ENCODE peak calls at places on chromosomes 12 and 14, in seven cellular contexts. One of them, this sample, is unnamed.
A peak's percentile ranks its signal among the peaks of the same experiment; 100 is the strongest.

GRCh38 chr12:127548123-127548553 is 718.8 kb upstream of the TMEM132C start:
- DNase-seq in heart right ventricle: no peak
- DNase-seq in mesendoderm: no peak
- DNase-seq in psoas muscle: no peak
- DNase-seq in naive thymus-derived CD4-positive, alpha-beta T cell: no peak
- DNase-seq in HCT116: no peak
- DNase-seq in spleen: no peak
- DNase-seq in this sample: peak; percentile 13

GRCh38 chr14:90383731-90384542 is 12.9 kb upstream of the CALM1 start:
- DNase-seq in heart right ventricle: peak; percentile 57
- DNase-seq in mesendoderm: peak; percentile 87
- DNase-seq in psoas muscle: peak; percentile 58
- DNase-seq in naive thymus-derived CD4-positive, alpha-beta T cell: peak; percentile 67
- DNase-seq in HCT116: no peak
- DNase-seq in spleen: peak; percentile 90
- DNase-seq in this sample: no peak

GRCh38 chr12:107622005-107622404 is 63.6 kb upstream of the PWP1 start:
- DNase-seq in heart right ventricle: no peak
- DNase-seq in mesendoderm: peak; percentile 69
- DNase-seq in psoas muscle: no peak
- DNase-seq in naive thymus-derived CD4-positive, alpha-beta T cell: no peak
- DNase-seq in HCT116: peak; percentile 42
- DNase-seq in spleen: no peak
- DNase-seq in this sample: no peak

GRCh38 chr12:84506317-84506716 is 406.3 kb downstream of the SLC6A15 start:
- DNase-seq in heart right ventricle: no peak
- DNase-seq in mesendoderm: no peak
- DNase-seq in psoas muscle: no peak
- DNase-seq in naive thymus-derived CD4-positive, alpha-beta T cell: no peak
- DNase-seq in HCT116: no peak
- DNase-seq in spleen: no peak
- DNase-seq in this sample: no peak

GRCh38 chr14:78153069-78153351 is 17.2 kb upstream of the NRXN3 start:
- DNase-seq in heart right ventricle: no peak
- DNase-seq in mesendoderm: no peak
- DNase-seq in psoas muscle: no peak
- DNase-seq in naive thymus-derived CD4-positive, alpha-beta T cell: no peak
- DNase-seq in HCT116: no peak
- DNase-seq in spleen: no peak
- DNase-seq in this sample: no peak

GRCh38 chr12:44446181-44446580 is 429.9 kb downstream of the NELL2 start:
- DNase-seq in heart right ventricle: no peak
- DNase-seq in mesendoderm: peak; percentile 14
- DNase-seq in psoas muscle: no peak
- DNase-seq in naive thymus-derived CD4-positive, alpha-beta T cell: no peak
- DNase-seq in HCT116: no peak
- DNase-seq in spleen: no peak
- DNase-seq in this sample: no peak

GRCh38 chr12:3594966-3595365 is 104.0 kb downstream of the PRMT8 start:
- DNase-seq in heart right ventricle: no peak
- DNase-seq in mesendoderm: no peak
- DNase-seq in psoas muscle: no peak
- DNase-seq in naive thymus-derived CD4-positive, alpha-beta T cell: no peak
- DNase-seq in HCT116: no peak
- DNase-seq in spleen: peak; percentile 51
- DNase-seq in this sample: no peak

GRCh38 chr12:57187222-57188089 is 29.1 kb upstream of the NXPH4 start:
- DNase-seq in heart right ventricle: no peak
- DNase-seq in mesendoderm: no peak
- DNase-seq in psoas muscle: no peak
- DNase-seq in naive thymus-derived CD4-positive, alpha-beta T cell: no peak
- DNase-seq in HCT116: no peak
- DNase-seq in spleen: no peak
- DNase-seq in this sample: no peak

GRCh38 chr12:4449862-4450222 is 4.2 kb upstream of the FGF6 start:
- DNase-seq in heart right ventricle: no peak
- DNase-seq in mesendoderm: no peak
- DNase-seq in psoas muscle: no peak
- DNase-seq in naive thymus-derived CD4-positive, alpha-beta T cell: no peak
- DNase-seq in HCT116: no peak
- DNase-seq in spleen: no peak
- DNase-seq in this sample: peak; percentile 25

GRCh38 chr14:23118506-23119361 is at the start of gene CEBPE:
- DNase-seq in heart right ventricle: no peak
- DNase-seq in mesendoderm: no peak
- DNase-seq in psoas muscle: no peak
- DNase-seq in naive thymus-derived CD4-positive, alpha-beta T cell: no peak
- DNase-seq in HCT116: no peak
- DNase-seq in spleen: peak; percentile 79
- DNase-seq in this sample: no peak

GRCh38 chr12:90079811-90080210 is 371.2 kb upstream of the ATP2B1 start:
- DNase-seq in heart right ventricle: no peak
- DNase-seq in mesendoderm: peak; percentile 68
- DNase-seq in psoas muscle: no peak
- DNase-seq in naive thymus-derived CD4-positive, alpha-beta T cell: no peak
- DNase-seq in HCT116: no peak
- DNase-seq in spleen: no peak
- DNase-seq in this sample: no peak

GRCh38 chr14:57761800-57762199 is 104.1 kb downstream of the SLC35F4 start:
- DNase-seq in heart right ventricle: no peak
- DNase-seq in mesendoderm: peak; percentile 42
- DNase-seq in psoas muscle: no peak
- DNase-seq in naive thymus-derived CD4-positive, alpha-beta T cell: no peak
- DNase-seq in HCT116: no peak
- DNase-seq in spleen: no peak
- DNase-seq in this sample: no peak

GRCh38 chr12:6036509-6036908 is 88.0 kb downstream of the VWF start:
- DNase-seq in heart right ventricle: no peak
- DNase-seq in mesendoderm: no peak
- DNase-seq in psoas muscle: no peak
- DNase-seq in naive thymus-derived CD4-positive, alpha-beta T cell: no peak
- DNase-seq in HCT116: no peak
- DNase-seq in spleen: no peak
- DNase-seq in this sample: no peak

GRCh38 chr12:45034861-45035265 is 16.0 kb downstream of the DBX2 start:
- DNase-seq in heart right ventricle: no peak
- DNase-seq in mesendoderm: peak; percentile 5
- DNase-seq in psoas muscle: no peak
- DNase-seq in naive thymus-derived CD4-positive, alpha-beta T cell: no peak
- DNase-seq in HCT116: no peak
- DNase-seq in spleen: no peak
- DNase-seq in this sample: no peak

GRCh38 chr12:113766880-113767878 is 198.9 kb downstream of the RBM19 start:
- DNase-seq in heart right ventricle: no peak
- DNase-seq in mesendoderm: peak; percentile 91
- DNase-seq in psoas muscle: no peak
- DNase-seq in naive thymus-derived CD4-positive, alpha-beta T cell: no peak
- DNase-seq in HCT116: no peak
- DNase-seq in spleen: no peak
- DNase-seq in this sample: peak; percentile 49

GRCh38 chr14:92970233-92970625 is 47.3 kb downstream of the CHGA start:
- DNase-seq in heart right ventricle: no peak
- DNase-seq in mesendoderm: no peak
- DNase-seq in psoas muscle: peak; percentile 2
- DNase-seq in naive thymus-derived CD4-positive, alpha-beta T cell: no peak
- DNase-seq in HCT116: no peak
- DNase-seq in spleen: peak; percentile 63
- DNase-seq in this sample: no peak
- H3K27ac ChIP-seq in heart right ventricle: no peak overlapping the region
- H3K27ac ChIP-seq in mesendoderm: no peak overlapping the region
- H3K27ac ChIP-seq in psoas muscle: no peak overlapping the region
- H3K27ac ChIP-seq in naive thymus-derived CD4-positive, alpha-beta T cell: no peak overlapping the region
- H3K27ac ChIP-seq in HCT116: no peak overlapping the region
- H3K27ac ChIP-seq in spleen: no peak overlapping the region
- H3K27ac ChIP-seq in this sample: no peak overlapping the region

GRCh38 chr12:75481013-75481705 is 604 bp downstream of the GLIPR1 start:
- DNase-seq in heart right ventricle: no peak
- DNase-seq in mesendoderm: no peak
- DNase-seq in psoas muscle: no peak
- DNase-seq in naive thymus-derived CD4-positive, alpha-beta T cell: no peak
- DNase-seq in HCT116: no peak
- DNase-seq in spleen: no peak
- DNase-seq in this sample: no peak

GRCh38 chr12:75483411-75483810 is 2.9 kb downstream of the GLIPR1 start:
- DNase-seq in heart right ventricle: no peak
- DNase-seq in mesendoderm: peak; percentile 18
- DNase-seq in psoas muscle: no peak
- DNase-seq in naive thymus-derived CD4-positive, alpha-beta T cell: no peak
- DNase-seq in HCT116: no peak
- DNase-seq in spleen: no peak
- DNase-seq in this sample: no peak

GRCh38 chr12:75482636-75483035 is 2.1 kb downstream of the GLIPR1 start:
- DNase-seq in heart right ventricle: no peak
- DNase-seq in mesendoderm: no peak
- DNase-seq in psoas muscle: no peak
- DNase-seq in naive thymus-derived CD4-positive, alpha-beta T cell: no peak
- DNase-seq in HCT116: no peak
- DNase-seq in spleen: no peak
- DNase-seq in this sample: no peak

GRCh38 chr12:75480469-75480949 is at the start of gene GLIPR1:
- DNase-seq in heart right ventricle: peak; percentile 65
- DNase-seq in mesendoderm: peak; percentile 62
- DNase-seq in psoas muscle: peak; percentile 76
- DNase-seq in naive thymus-derived CD4-positive, alpha-beta T cell: peak; percentile 65
- DNase-seq in HCT116: no peak
- DNase-seq in spleen: peak; percentile 90
- DNase-seq in this sample: peak; percentile 95

GRCh38 chr12:75481774-75482173 is 1.2 kb downstream of the GLIPR1 start:
- DNase-seq in heart right ventricle: no peak
- DNase-seq in mesendoderm: no peak
- DNase-seq in psoas muscle: no peak
- DNase-seq in naive thymus-derived CD4-positive, alpha-beta T cell: no peak
- DNase-seq in HCT116: no peak
- DNase-seq in spleen: no peak
- DNase-seq in this sample: peak; percentile 55
- H3K4me3 ChIP-seq in heart right ventricle: peak overlapping the region; percentile 33
- H3K4me3 ChIP-seq in mesendoderm: no peak overlapping the region
- H3K4me3 ChIP-seq in psoas muscle: peak overlapping the region; percentile 62
- H3K4me3 ChIP-seq in naive thymus-derived CD4-positive, alpha-beta T cell: peak overlapping the region; percentile 82
- H3K4me3 ChIP-seq in HCT116: no peak overlapping the region
- H3K4me3 ChIP-seq in spleen: peak overlapping the region; percentile 50
- H3K4me3 ChIP-seq in this sample: peak overlapping the region; percentile 67

DNA sequence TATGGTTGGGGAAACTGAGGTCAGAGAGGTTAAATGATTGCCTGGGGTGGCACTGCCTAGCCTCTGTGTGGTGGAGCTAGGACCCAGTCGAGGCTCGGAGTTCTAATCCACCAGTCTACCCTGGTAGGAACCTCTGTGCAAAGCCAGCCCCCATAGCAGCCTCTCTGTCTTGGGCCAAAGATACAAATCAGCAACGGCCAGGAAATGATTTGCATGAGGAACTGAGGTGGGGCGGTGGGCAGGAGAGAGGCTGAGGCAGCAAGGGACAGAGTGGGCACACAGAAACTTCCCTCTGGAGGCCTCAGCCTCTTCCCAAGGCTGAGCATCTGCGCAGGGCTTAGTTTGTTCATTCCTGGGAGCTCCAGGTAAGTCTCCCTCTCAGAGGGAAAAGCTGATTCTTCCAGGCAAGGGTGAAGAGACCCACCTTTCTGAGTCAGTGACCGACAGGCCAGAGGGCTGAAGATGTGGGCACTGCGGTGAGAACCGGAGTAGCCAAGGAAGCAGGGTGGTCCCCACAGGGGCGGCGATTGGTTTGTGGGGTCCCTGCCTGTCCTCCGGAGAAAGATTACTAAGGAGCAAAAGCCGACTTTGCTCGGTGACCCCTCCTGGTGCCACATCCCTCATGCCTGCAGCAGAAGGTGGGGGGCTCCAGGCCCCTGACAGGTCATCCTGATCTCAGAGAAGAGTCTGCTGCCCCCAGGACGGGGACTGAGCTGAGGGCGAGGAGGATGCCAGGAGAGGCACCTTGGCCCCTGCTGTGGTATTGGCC is 134.6 kb downstream of the CACNA1C start:
- DNase-seq in heart right ventricle: no peak
- DNase-seq in mesendoderm: no peak
- DNase-seq in psoas muscle: no peak
- DNase-seq in naive thymus-derived CD4-positive, alpha-beta T cell: no peak
- DNase-seq in HCT116: no peak
- DNase-seq in spleen: no peak
- DNase-seq in this sample: no peak
- H3K27ac ChIP-seq in heart right ventricle: no peak overlapping the region
- H3K27ac ChIP-seq in mesendoderm: no peak overlapping the region
- H3K27ac ChIP-seq in psoas muscle: no peak overlapping the region
- H3K27ac ChIP-seq in naive thymus-derived CD4-positive, alpha-beta T cell: no peak overlapping the region
- H3K27ac ChIP-seq in HCT116: no peak overlapping the region
- H3K27ac ChIP-seq in spleen: no peak overlapping the region
- H3K27ac ChIP-seq in this sample: no peak overlapping the region

GRCh38 chr12:47902131-47902639 is 2.6 kb downstream of the VDR start:
- DNase-seq in heart right ventricle: no peak
- DNase-seq in mesendoderm: no peak
- DNase-seq in psoas muscle: no peak
- DNase-seq in naive thymus-derived CD4-positive, alpha-beta T cell: no peak
- DNase-seq in HCT116: no peak
- DNase-seq in spleen: no peak
- DNase-seq in this sample: no peak

GRCh38 chr12:47903151-47903611 is 1.6 kb downstream of the VDR start:
- DNase-seq in heart right ventricle: no peak
- DNase-seq in mesendoderm: no peak
- DNase-seq in psoas muscle: peak; percentile 34
- DNase-seq in naive thymus-derived CD4-positive, alpha-beta T cell: no peak
- DNase-seq in HCT116: no peak
- DNase-seq in spleen: no peak
- DNase-seq in this sample: peak; percentile 55

GRCh38 chr12:47904647-47905312 is at the start of gene VDR:
- DNase-seq in heart right ventricle: peak; percentile 45
- DNase-seq in mesendoderm: peak; percentile 93
- DNase-seq in psoas muscle: peak; percentile 74
- DNase-seq in naive thymus-derived CD4-positive, alpha-beta T cell: peak; percentile 63
- DNase-seq in HCT116: peak; percentile 87
- DNase-seq in spleen: peak; percentile 94
- DNase-seq in this sample: peak; percentile 83

GRCh38 chr12:47905313-47905730 is 528 bp upstream of the VDR start:
- DNase-seq in heart right ventricle: peak; percentile 34
- DNase-seq in mesendoderm: no peak
- DNase-seq in psoas muscle: peak; percentile 39
- DNase-seq in naive thymus-derived CD4-positive, alpha-beta T cell: no peak
- DNase-seq in HCT116: no peak
- DNase-seq in spleen: peak; percentile 91
- DNase-seq in this sample: peak; percentile 82

DNA sequence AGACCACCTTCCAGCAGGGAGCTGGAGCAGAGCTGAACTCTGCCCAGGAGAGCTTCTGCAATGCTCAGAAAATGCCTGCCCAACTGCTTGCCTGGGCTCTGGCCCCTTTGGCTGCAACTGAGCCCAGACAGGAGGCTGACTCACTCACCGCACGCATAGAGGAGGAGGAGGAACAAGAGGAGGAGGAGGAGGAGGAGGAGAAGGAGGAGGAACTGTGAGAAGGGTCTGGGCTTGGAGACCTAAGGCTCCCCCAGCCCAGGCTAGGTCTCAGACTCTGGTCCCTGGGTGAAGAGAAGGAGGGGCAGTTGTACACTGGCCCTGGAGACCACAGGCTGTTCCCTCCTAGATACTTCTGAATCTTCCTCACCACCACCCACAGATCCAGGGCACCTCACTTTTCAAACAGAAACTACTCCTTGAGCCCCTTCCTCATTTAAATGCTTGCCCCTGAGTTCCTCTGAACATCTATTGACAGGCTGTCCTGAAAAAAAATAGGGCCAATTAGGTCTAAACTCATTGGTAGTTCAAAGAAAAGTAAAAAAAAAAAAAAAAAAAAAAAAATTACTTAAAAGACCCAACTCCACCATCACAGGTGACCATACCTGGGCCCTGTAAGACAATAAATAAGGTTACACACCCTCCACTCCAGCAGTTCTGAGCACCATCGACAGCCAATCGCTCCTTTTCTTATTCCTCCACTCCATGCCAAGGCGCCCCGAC is 707 bp downstream of the VDR start:
- DNase-seq in heart right ventricle: no peak
- DNase-seq in mesendoderm: peak; percentile 35
- DNase-seq in psoas muscle: peak; percentile 63
- DNase-seq in naive thymus-derived CD4-positive, alpha-beta T cell: no peak
- DNase-seq in HCT116: peak; percentile 29
- DNase-seq in spleen: peak; percentile 89
- DNase-seq in this sample: peak; percentile 85
- H3K4me3 ChIP-seq in heart right ventricle: peak overlapping the region; percentile 44
- H3K4me3 ChIP-seq in mesendoderm: no peak overlapping the region
- H3K4me3 ChIP-seq in psoas muscle: peak overlapping the region; percentile 73
- H3K4me3 ChIP-seq in naive thymus-derived CD4-positive, alpha-beta T cell: peak overlapping the region; percentile 73
- H3K4me3 ChIP-seq in HCT116: peak overlapping the region; percentile 39
- H3K4me3 ChIP-seq in spleen: peak overlapping the region; percentile 60
- H3K4me3 ChIP-seq in this sample: peak overlapping the region; percentile 84